ENCODE peak calls at places on chromosome X, in six cellular contexts. W is tibial nerve, T is lower lobe of right lung, Y is tibial artery, R is GM06990, S is gastrocnemius medialis. B is an unnamed sample. For H3K27me3 and H3K36me3, the result is how much of the 10 kb centered on the place peaks cover.

GRCh38 chrX:34140816-34141215 is 8.7 kb upstream of the FAM47A start:
- DNase-seq in S (no peak), R (no peak), Y (no peak), T (no peak), W (no peak), B (no peak)

GRCh38 chrX:103153661-103154060 is 60.7 kb upstream of the NXF3 start:
- DNase-seq in W (no peak), Y (no peak), T (no peak), R (no peak), S (no peak), B (no peak)

GRCh38 chrX:102651968-102652744 is 873 bp downstream of the GPRASP1 start:
- DNase-seq in S (peak), R (no peak), Y (peak), W (no peak), T (no peak), B (no peak)

GRCh38 chrX:16462912-16463311 is 187.0 kb upstream of the S100G start:
- DNase-seq in S (no peak), W (no peak), T (no peak), R (no peak), Y (peak), B (no peak)

GRCh38 chrX:63506320-63506719 is 155.2 kb upstream of the SPIN4 start:
- DNase-seq in W (no peak), S (no peak), R (no peak), T (no peak), Y (no peak), B (no peak)

GRCh38 chrX:94178145-94178790 is 504.3 kb downstream of the FAM133A start:
- DNase-seq in S (no peak), Y (no peak), R (no peak), T (no peak), W (no peak), B (no peak)

GRCh38 chrX:148928803-148929202 is 428.4 kb downstream of the AFF2 start:
- DNase-seq in R (no peak), T (no peak), W (no peak), S (no peak), Y (no peak), B (no peak)

GRCh38 chrX:100994352-100995281 is 25.1 kb downstream of the ARL13A start:
- DNase-seq in W (no peak), T (no peak), S (peak), Y (no peak), R (peak), B (no peak)

GRCh38 chrX:101708180-101708579 is 48.5 kb upstream of the ARMCX2 start:
- DNase-seq in R (no peak), Y (no peak), S (no peak), W (no peak), T (no peak), B (no peak)

GRCh38 chrX:48829016-48829735 is 2.9 kb downstream of the ERAS start:
- DNase-seq in S (no peak), Y (no peak), T (no peak), R (no peak), W (no peak), B (no peak)

GRCh38 chrX:48831136-48831908 is 4.1 kb downstream of the PCSK1N start:
- DNase-seq in Y (no peak), S (no peak), W (no peak), T (no peak), R (no peak), B (no peak)

GRCh38 chrX:48833531-48834138 is 1.8 kb downstream of the PCSK1N start:
- DNase-seq in Y (no peak), R (no peak), S (no peak), T (no peak), W (no peak), B (no peak)

GRCh38 chrX:48834383-48834709 is 1.1 kb downstream of the PCSK1N start:
- DNase-seq in Y (no peak), R (no peak), W (no peak), S (no peak), T (no peak), B (no peak)

GRCh38 chrX:48831909-48832291 is 3.5 kb downstream of the PCSK1N start:
- DNase-seq in R (no peak), Y (no peak), T (no peak), W (no peak), S (no peak), B (no peak)
- TF ChIP-seq CTCF in R (no peak), Y (no peak), T (no peak), W (no peak), S (no peak), B (no peak)

GRCh38 chrX:68892651-68893050 is 63.8 kb downstream of the EFNB1 start:
- DNase-seq in R (no peak), Y (no peak), W (no peak), T (no peak), S (no peak), B (no peak)
- H3K27me3 ChIP-seq in R (under half), Y (under half), W (under half), T (under half), S (under half), B (under half)

DNA sequence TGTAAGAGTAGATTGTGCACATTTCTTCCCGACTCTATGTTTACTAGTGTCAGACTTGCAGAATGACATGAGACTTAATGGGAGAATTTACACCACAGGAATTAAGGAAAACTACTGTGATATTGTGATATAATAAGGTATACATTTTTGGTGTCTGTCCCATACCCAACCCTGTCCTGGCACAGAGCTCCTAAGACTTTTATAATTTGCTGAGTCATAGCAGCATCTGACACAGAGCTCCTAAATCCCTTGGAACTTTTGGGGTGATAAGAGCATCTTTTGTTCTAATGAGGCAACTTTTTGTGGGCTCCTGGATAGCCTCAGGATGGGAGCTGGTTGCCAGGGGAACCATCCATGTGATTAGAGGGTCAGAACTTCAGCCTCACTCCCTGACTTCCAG is 1607.0 kb downstream of the RPA4 start:
- DNase-seq in W (no peak), Y (no peak), S (no peak), R (no peak), T (no peak), B (no peak)
- H3K36me3 ChIP-seq in W (under half), Y (under half), S (under half), R (under half), T (under half), B (under half)

DNA sequence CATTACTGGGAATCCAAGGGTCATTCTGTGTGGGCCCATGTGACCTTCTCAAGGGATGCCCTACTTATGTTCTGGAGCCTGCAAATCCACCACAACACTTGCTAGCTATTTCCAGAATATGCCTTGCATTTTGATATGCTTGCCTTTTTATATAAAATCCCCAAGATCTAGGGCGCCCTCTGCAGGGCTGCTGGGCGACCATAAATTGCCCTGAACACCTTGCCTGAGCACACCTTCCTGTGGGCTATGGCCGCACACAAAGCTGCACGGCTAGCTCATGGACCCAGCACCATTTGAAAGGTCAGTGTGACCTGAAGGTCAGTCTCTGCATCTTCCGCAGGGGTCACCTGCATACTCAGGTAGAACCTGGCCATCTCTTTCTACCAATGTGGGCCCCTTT is 311.7 kb downstream of the NLGN4X start:
- DNase-seq in T (no peak), W (no peak), Y (no peak), R (no peak), S (no peak), B (no peak)
- TF ChIP-seq CTCF in T (no peak), W (no peak), Y (no peak), R (peak), S (no peak), B (no peak)

GRCh38 chrX:135383249-135383648 is 38.5 kb upstream of the SMIM10L2A start:
- DNase-seq in Y (no peak), W (no peak), T (no peak), R (no peak), S (no peak), B (no peak)
- H3K27me3 ChIP-seq in Y (under half), W (under half), T (under half), R (under half), S (under half), B (under half)

GRCh38 chrX:45750639-45751038 is 550.0 kb upstream of the DIPK2B start:
- DNase-seq in Y (no peak), T (no peak), R (no peak), W (no peak), S (peak), B (no peak)
- H3K36me3 ChIP-seq in Y (under half), T (under half), R (under half), W (under half), S (under half), B (under half)

GRCh38 chrX:12820737-12821136 is 29.5 kb downstream of the PRPS2 start:
- DNase-seq in T (no peak), W (no peak), S (no peak), Y (no peak), R (no peak), B (no peak)
- TF ChIP-seq CTCF in T (no peak), W (no peak), S (no peak), Y (no peak), R (no peak), B (no peak)

GRCh38 chrX:109992203-109992602 is 10.7 kb upstream of the TMEM164 start:
- DNase-seq in Y (no peak), S (peak), W (no peak), T (no peak), R (no peak), B (no peak)
- H3K27me3 ChIP-seq in Y (under half), S (under half), W (under half), T (under half), R (under half), B (under half)

GRCh38 chrX:131792789-131793462 is 230.2 kb upstream of the STK26 start:
- DNase-seq in T (no peak), S (no peak), R (peak), W (no peak), Y (no peak), B (no peak)
- H3K36me3 ChIP-seq in T (under half), S (under half), R (under half), W (under half), Y (under half), B (under half)

GRCh38 chrX:18579495-18579894 is 92.4 kb downstream of the RS1 start:
- DNase-seq in T (no peak), R (no peak), W (no peak), Y (no peak), S (no peak), B (no peak)
- TF ChIP-seq CTCF in T (no peak), R (no peak), W (no peak), Y (no peak), S (no peak), B (no peak)

B was measured in upper lobe of right lung.